ENCODE peak calls at places on chromosomes 11 and 22, in six cellular contexts. One of them, this sample, is unnamed.

GRCh38 chr11:45745065-45745811 is 59.7 kb upstream of the SLC35C1 start:
- DNase-seq in frontal cortex: peak; percentile 29
- DNase-seq in effector memory CD4-positive, alpha-beta T cell: no peak
- DNase-seq in mucosa of descending colon: peak; percentile 30
- DNase-seq in NT2/D1: no peak
- DNase-seq in CD4-positive, CD25-positive, alpha-beta regulatory T cell: no peak
- DNase-seq in this sample: peak; percentile 75

GRCh38 chr11:119641991-119642745 is 86.8 kb downstream of the NECTIN1 start:
- DNase-seq in frontal cortex: no peak
- DNase-seq in effector memory CD4-positive, alpha-beta T cell: no peak
- DNase-seq in mucosa of descending colon: no peak
- DNase-seq in NT2/D1: no peak
- DNase-seq in CD4-positive, CD25-positive, alpha-beta regulatory T cell: no peak
- DNase-seq in this sample: no peak

GRCh38 chr22:38239101-38239761 is 33.6 kb downstream of the TMEM184B start:
- DNase-seq in frontal cortex: peak; percentile 74
- DNase-seq in effector memory CD4-positive, alpha-beta T cell: no peak
- DNase-seq in mucosa of descending colon: no peak
- DNase-seq in NT2/D1: no peak
- DNase-seq in CD4-positive, CD25-positive, alpha-beta regulatory T cell: no peak
- DNase-seq in this sample: no peak

GRCh38 chr22:42957958-42958357 is 57.0 kb downstream of the PACSIN2 start:
- DNase-seq in frontal cortex: no peak
- DNase-seq in effector memory CD4-positive, alpha-beta T cell: no peak
- DNase-seq in mucosa of descending colon: no peak
- DNase-seq in NT2/D1: no peak
- DNase-seq in CD4-positive, CD25-positive, alpha-beta regulatory T cell: no peak
- DNase-seq in this sample: no peak

GRCh38 chr22:44193537-44193896 is 12.8 kb downstream of the PARVG start:
- DNase-seq in frontal cortex: no peak
- DNase-seq in effector memory CD4-positive, alpha-beta T cell: no peak
- DNase-seq in mucosa of descending colon: no peak
- DNase-seq in NT2/D1: no peak
- DNase-seq in CD4-positive, CD25-positive, alpha-beta regulatory T cell: no peak
- DNase-seq in this sample: no peak

GRCh38 chr22:31818481-31819392 is 64.9 kb downstream of the DEPDC5 start:
- DNase-seq in frontal cortex: no peak
- DNase-seq in effector memory CD4-positive, alpha-beta T cell: no peak
- DNase-seq in mucosa of descending colon: no peak
- DNase-seq in NT2/D1: no peak
- DNase-seq in CD4-positive, CD25-positive, alpha-beta regulatory T cell: no peak
- DNase-seq in this sample: no peak

GRCh38 chr11:114171257-114172054 is 111.9 kb downstream of the ZBTB16 start:
- DNase-seq in frontal cortex: no peak
- DNase-seq in effector memory CD4-positive, alpha-beta T cell: no peak
- DNase-seq in mucosa of descending colon: peak; percentile 79
- DNase-seq in NT2/D1: no peak
- DNase-seq in CD4-positive, CD25-positive, alpha-beta regulatory T cell: no peak
- DNase-seq in this sample: peak; percentile 89

GRCh38 chr11:119518746-119519382 is 95.9 kb upstream of the THY1 start:
- DNase-seq in frontal cortex: no peak
- DNase-seq in effector memory CD4-positive, alpha-beta T cell: no peak
- DNase-seq in mucosa of descending colon: no peak
- DNase-seq in NT2/D1: no peak
- DNase-seq in CD4-positive, CD25-positive, alpha-beta regulatory T cell: no peak
- DNase-seq in this sample: no peak

GRCh38 chr22:19892925-19893324 is 38.3 kb upstream of the GNB1L start:
- DNase-seq in frontal cortex: no peak
- DNase-seq in effector memory CD4-positive, alpha-beta T cell: no peak
- DNase-seq in mucosa of descending colon: no peak
- DNase-seq in NT2/D1: no peak
- DNase-seq in CD4-positive, CD25-positive, alpha-beta regulatory T cell: no peak
- DNase-seq in this sample: no peak

GRCh38 chr11:20248345-20248744 is 88.1 kb upstream of the DBX1 start:
- DNase-seq in frontal cortex: no peak
- DNase-seq in effector memory CD4-positive, alpha-beta T cell: no peak
- DNase-seq in mucosa of descending colon: no peak
- DNase-seq in NT2/D1: no peak
- DNase-seq in CD4-positive, CD25-positive, alpha-beta regulatory T cell: no peak
- DNase-seq in this sample: no peak

GRCh38 chr11:95487391-95487790 is 256.4 kb upstream of the SESN3 start:
- DNase-seq in frontal cortex: no peak
- DNase-seq in effector memory CD4-positive, alpha-beta T cell: no peak
- DNase-seq in mucosa of descending colon: no peak
- DNase-seq in NT2/D1: no peak
- DNase-seq in CD4-positive, CD25-positive, alpha-beta regulatory T cell: no peak
- DNase-seq in this sample: no peak

GRCh38 chr22:32617883-32618282 is 143.3 kb downstream of the FBXO7 start:
- DNase-seq in frontal cortex: no peak
- DNase-seq in effector memory CD4-positive, alpha-beta T cell: no peak
- DNase-seq in mucosa of descending colon: peak; percentile 61
- DNase-seq in NT2/D1: no peak
- DNase-seq in CD4-positive, CD25-positive, alpha-beta regulatory T cell: no peak
- DNase-seq in this sample: no peak

GRCh38 chr11:69647761-69648497 is 7.0 kb downstream of the CCND1 start:
- DNase-seq in frontal cortex: no peak
- DNase-seq in effector memory CD4-positive, alpha-beta T cell: no peak
- DNase-seq in mucosa of descending colon: peak; percentile 11
- DNase-seq in NT2/D1: no peak
- DNase-seq in CD4-positive, CD25-positive, alpha-beta regulatory T cell: no peak
- DNase-seq in this sample: no peak